ENCODE peak calls at places on chromosomes 3 and 15, in ten cellular contexts. W is progenitor cell of endocrine pancreas, V is uterus, N is psoas muscle, U is fibroblast of pulmonary artery, G is Caco-2, E is nephron progenitor cell, R is cardiac muscle cell, K is heart right ventricle, F is endothelial cell. P is an unnamed sample.

GRCh38 chr3:11574981-11575669 is 68.6 kb downstream of the VGLL4 start:
- DNase-seq in G (no peak), R (no peak), N (no peak), K (no peak), F (no peak), U (no peak), W (no peak), V (no peak), E (no peak), P (no peak)

GRCh38 chr3:118400886-118401285 is 633.8 kb downstream of the IGSF11 start:
- DNase-seq in G (no peak), U (no peak), V (no peak), N (no peak), W (no peak), K (no peak), F (no peak), E (no peak), R (no peak), P (no peak)

GRCh38 chr3:70360985-70361384 is 48.5 kb upstream of the MDFIC2 start:
- DNase-seq in U (peak), F (no peak), G (no peak), E (no peak), R (no peak), K (no peak), V (no peak), W (no peak), N (no peak), P (no peak)

GRCh38 chr3:30124435-30125390 is 481.7 kb upstream of the TGFBR2 start:
- DNase-seq in N (no peak), U (peak), K (no peak), R (peak), V (no peak), F (no peak), W (no peak), E (no peak), G (no peak), P (no peak)

GRCh38 chr15:75203017-75203907 is 1.6 kb downstream of the C15orf39 start:
- DNase-seq in K (no peak), U (peak), R (no peak), W (no peak), V (peak), F (no peak), G (no peak), N (no peak), E (no peak), P (no peak)

GRCh38 chr15:58329781-58330467 is 101.9 kb upstream of the LIPC start:
- DNase-seq in R (no peak), U (no peak), W (peak), V (no peak), E (peak), K (no peak), F (no peak), G (no peak), N (peak), P (no peak)

GRCh38 chr3:54122802-54123537 is 618 bp downstream of the CACNA2D3 start:
- DNase-seq in R (no peak), W (no peak), G (no peak), N (no peak), E (no peak), U (peak), K (no peak), V (no peak), F (no peak), P (no peak)

GRCh38 chr3:127141921-127142730 is 50.8 kb upstream of the PRR23E start:
- DNase-seq in N (no peak), G (peak), E (no peak), F (no peak), U (no peak), R (no peak), K (no peak), W (no peak), V (no peak), P (no peak)

GRCh38 chr3:48403533-48404439 is 26.1 kb downstream of the PLXNB1 start:
- DNase-seq in W (no peak), V (peak), F (peak), N (peak), K (no peak), R (no peak), G (no peak), E (no peak), U (no peak), P (peak)

GRCh38 chr3:8441969-8442559 is 59.6 kb upstream of the LMCD1 start:
- DNase-seq in U (peak), G (peak), E (peak), R (peak), F (peak), W (peak), K (no peak), N (no peak), V (no peak), P (no peak)

GRCh38 chr3:195768831-195769303 is 42.9 kb downstream of the MUC4 start:
- DNase-seq in N (no peak), K (no peak), V (peak), F (no peak), R (no peak), E (no peak), U (no peak), G (no peak), W (no peak), P (no peak)

GRCh38 chr3:118641608-118642007 is 393.0 kb downstream of the IGSF11 start:
- DNase-seq in K (no peak), E (peak), F (peak), V (no peak), W (no peak), R (peak), G (no peak), U (no peak), N (no peak), P (peak)

GRCh38 chr3:39207361-39208192 is 15.2 kb upstream of the XIRP1 start:
- DNase-seq in W (no peak), R (no peak), V (no peak), F (no peak), K (no peak), G (no peak), E (no peak), N (no peak), U (no peak), P (no peak)

GRCh38 chr3:12967751-12968209 is 105.4 kb downstream of the IQSEC1 start:
- DNase-seq in G (peak), K (peak), U (peak), N (peak), R (peak), V (peak), W (no peak), F (peak), E (peak), P (peak)

GRCh38 chr3:69741057-69741830 is 2.0 kb downstream of the MITF start:
- DNase-seq in R (no peak), U (no peak), F (no peak), K (no peak), N (no peak), W (no peak), V (no peak), G (no peak), E (no peak), P (no peak)

GRCh38 chr3:12809435-12809834 is 13.0 kb downstream of the CAND2 start:
- DNase-seq in F (no peak), W (no peak), V (no peak), U (no peak), G (no peak), N (no peak), K (no peak), R (no peak), E (no peak), P (no peak)

GRCh38 chr3:15286022-15286421 is 46.4 kb downstream of the SH3BP5 start:
- DNase-seq in R (no peak), U (no peak), E (no peak), N (no peak), V (no peak), W (no peak), K (no peak), F (no peak), G (no peak), P (no peak)

GRCh38 chr3:15899438-15899837 is 101.7 kb upstream of the ANKRD28 start:
- DNase-seq in G (no peak), F (no peak), W (no peak), E (no peak), U (peak), V (no peak), K (no peak), N (no peak), R (no peak), P (no peak)

GRCh38 chr15:96403932-96404331 is 73.4 kb downstream of the NR2F2 start:
- DNase-seq in K (no peak), E (no peak), F (no peak), W (no peak), V (no peak), U (no peak), G (no peak), N (no peak), R (no peak), P (no peak)

GRCh38 chr15:96404560-96404959 is 74.1 kb downstream of the NR2F2 start:
- DNase-seq in G (no peak), K (no peak), V (no peak), R (no peak), U (no peak), N (no peak), E (no peak), F (no peak), W (no peak), P (no peak)

GRCh38 chr15:96406701-96407100 is 76.2 kb downstream of the NR2F2 start:
- DNase-seq in G (no peak), R (no peak), E (no peak), K (no peak), V (no peak), N (no peak), U (no peak), F (no peak), W (no peak), P (no peak)

GRCh38 chr15:96402403-96402802 is 71.9 kb downstream of the NR2F2 start:
- DNase-seq in G (no peak), V (no peak), U (no peak), F (no peak), R (no peak), N (no peak), E (no peak), W (no peak), K (no peak), P (no peak)

DNA sequence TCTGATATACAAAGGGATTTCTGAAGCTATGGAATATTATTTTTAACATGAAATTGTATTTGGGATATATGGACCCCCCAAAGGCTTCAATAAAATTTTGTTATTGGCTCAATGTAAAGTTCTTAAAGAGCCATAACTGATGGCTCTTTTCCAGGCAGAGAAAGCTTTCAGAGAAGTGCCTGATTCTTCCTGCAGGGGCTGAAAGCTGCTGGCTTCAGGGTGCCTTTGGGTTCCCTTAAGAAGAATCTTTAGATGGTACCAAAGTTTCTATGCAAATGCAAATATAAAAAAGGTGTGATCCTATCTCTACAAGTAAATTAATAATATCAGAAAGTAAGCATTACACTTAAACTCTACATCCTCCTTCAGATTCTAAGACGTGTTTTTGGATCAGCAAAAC is 72.6 kb downstream of the NR2F2 start:
- DNase-seq in V (no peak), W (no peak), G (no peak), R (no peak), F (no peak), K (no peak), N (no peak), E (no peak), U (no peak), P (no peak)
- TF ChIP-seq CTCF in V (no peak), W (no peak), G (no peak), R (no peak), F (no peak), K (no peak), N (no peak), E (no peak), U (no peak), P (no peak)

GRCh38 chr3:62655319-62656063 is 219.7 kb downstream of the CADPS start:
- DNase-seq in N (no peak), V (no peak), U (no peak), W (no peak), E (no peak), F (no peak), R (no peak), K (no peak), G (no peak), P (no peak)

GRCh38 chr3:62653806-62654205 is 221.4 kb downstream of the CADPS start:
- DNase-seq in R (no peak), U (no peak), V (no peak), F (no peak), K (no peak), G (no peak), E (no peak), N (no peak), W (no peak), P (no peak)

GRCh38 chr3:62662680-62663079 is 212.5 kb downstream of the CADPS start:
- DNase-seq in W (no peak), F (no peak), G (no peak), U (no peak), E (no peak), R (no peak), V (no peak), N (no peak), K (no peak), P (no peak)

DNA sequence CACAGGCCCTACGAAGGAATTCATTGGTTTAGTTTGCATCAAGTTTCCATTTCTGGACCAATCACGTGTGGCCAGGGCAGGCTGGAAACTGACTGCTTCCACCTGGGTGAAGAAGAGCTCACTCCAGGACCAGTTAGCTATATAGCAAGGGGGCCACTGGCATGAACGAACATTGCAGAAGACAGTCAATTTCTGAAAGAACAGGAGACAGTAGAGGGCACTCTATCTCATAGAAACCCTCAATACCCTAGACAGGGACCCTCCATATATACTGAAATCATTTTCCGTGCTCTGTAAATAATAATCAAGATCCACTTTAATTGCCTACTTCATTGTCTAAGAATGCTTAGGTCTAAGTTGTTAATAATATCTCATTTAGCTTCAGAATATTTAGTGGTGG is 215.6 kb downstream of the CADPS start:
- DNase-seq in R (no peak), U (no peak), G (no peak), W (no peak), E (no peak), F (no peak), K (no peak), V (no peak), N (no peak), P (no peak)
- TF ChIP-seq CTCF in R (peak), U (no peak), G (no peak), W (peak), E (no peak), F (no peak), K (no peak), V (no peak), N (no peak), P (no peak)

GRCh38 chr15:48855501-48856440 is 22.2 kb upstream of the EID1 start:
- DNase-seq in K (no peak), G (peak), N (no peak), W (no peak), F (peak), R (peak), U (peak), E (peak), V (peak), P (no peak)
- TF ChIP-seq CTCF in K (peak), G (peak), N (peak), W (peak), F (peak), R (peak), U (peak), E (peak), V (peak), P (peak)

DNA sequence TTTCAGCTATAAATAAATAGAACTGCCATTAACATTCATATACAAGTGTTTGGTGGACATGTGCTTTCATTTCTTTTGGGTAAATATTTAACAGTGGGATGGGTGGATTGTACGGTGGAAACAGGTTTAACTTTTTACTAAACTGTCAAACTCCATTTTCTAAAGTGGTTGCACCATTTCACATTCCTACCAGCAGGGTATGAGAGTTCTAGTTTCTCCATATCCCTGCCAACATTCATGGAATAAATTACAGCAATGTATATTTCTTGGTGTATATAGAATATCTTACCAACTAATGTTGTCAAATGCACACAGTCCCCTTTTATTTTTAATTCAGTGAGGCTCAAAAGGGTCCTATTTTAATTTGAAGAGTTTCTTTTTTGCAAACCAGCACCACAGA is 71.3 kb upstream of the CTXND1 start:
- DNase-seq in V (no peak), R (no peak), N (no peak), G (no peak), E (no peak), W (no peak), K (no peak), F (no peak), U (no peak), P (no peak)
- TF ChIP-seq CTCF in V (no peak), R (peak), N (peak), G (peak), E (peak), W (peak), K (no peak), F (no peak), U (peak), P (no peak)

DNA sequence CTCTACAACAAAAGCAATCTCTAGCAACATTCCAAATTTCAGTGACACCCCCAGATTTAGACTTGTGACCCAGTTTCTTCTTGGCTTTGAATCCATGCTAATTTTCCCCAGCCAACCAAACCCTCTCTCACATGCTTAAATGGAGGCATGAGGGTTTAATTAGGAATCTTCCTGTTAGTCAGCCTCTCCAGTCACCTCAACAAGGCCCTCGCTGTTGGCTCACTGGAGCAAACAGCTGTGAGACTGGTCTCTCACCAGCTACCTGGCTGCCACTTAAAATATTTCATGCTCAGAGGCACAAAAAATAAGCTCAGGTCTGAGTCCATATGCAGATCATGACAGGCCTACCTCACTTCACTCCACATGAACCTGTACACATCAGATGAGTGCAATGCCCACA is 630.4 kb upstream of the ADAMTS9 start:
- DNase-seq in F (no peak), N (no peak), V (no peak), K (no peak), G (no peak), R (no peak), U (no peak), E (no peak), W (no peak), P (no peak)
- TF ChIP-seq CTCF in F (no peak), N (no peak), V (no peak), K (no peak), G (no peak), R (no peak), U (no peak), E (no peak), W (no peak), P (no peak)

GRCh38 chr3:5330152-5330810 is 142.8 kb downstream of the EDEM1 start:
- DNase-seq in F (no peak), G (no peak), R (no peak), E (no peak), V (no peak), U (no peak), N (no peak), W (no peak), K (no peak), P (no peak)

GRCh38 chr3:5331567-5332269 is 144.2 kb downstream of the EDEM1 start:
- DNase-seq in W (no peak), F (no peak), G (peak), K (no peak), R (no peak), E (no peak), U (no peak), V (no peak), N (no peak), P (no peak)

GRCh38 chr3:5332270-5332956 is 144.9 kb downstream of the EDEM1 start:
- DNase-seq in V (no peak), N (no peak), F (no peak), R (no peak), E (no peak), W (no peak), U (no peak), G (no peak), K (no peak), P (no peak)
- TF ChIP-seq CTCF in V (no peak), N (no peak), F (no peak), R (no peak), E (no peak), W (no peak), U (no peak), G (no peak), K (no peak), P (no peak)

GRCh38 chr15:29364429-29365078 is 94.9 kb upstream of the NSMCE3 start:
- DNase-seq in K (no peak), G (peak), R (peak), E (no peak), W (no peak), N (no peak), V (no peak), F (no peak), U (peak), P (no peak)
- TF ChIP-seq CTCF in K (peak), G (peak), R (peak), E (peak), W (peak), N (no peak), V (no peak), F (peak), U (peak), P (peak)

DNA sequence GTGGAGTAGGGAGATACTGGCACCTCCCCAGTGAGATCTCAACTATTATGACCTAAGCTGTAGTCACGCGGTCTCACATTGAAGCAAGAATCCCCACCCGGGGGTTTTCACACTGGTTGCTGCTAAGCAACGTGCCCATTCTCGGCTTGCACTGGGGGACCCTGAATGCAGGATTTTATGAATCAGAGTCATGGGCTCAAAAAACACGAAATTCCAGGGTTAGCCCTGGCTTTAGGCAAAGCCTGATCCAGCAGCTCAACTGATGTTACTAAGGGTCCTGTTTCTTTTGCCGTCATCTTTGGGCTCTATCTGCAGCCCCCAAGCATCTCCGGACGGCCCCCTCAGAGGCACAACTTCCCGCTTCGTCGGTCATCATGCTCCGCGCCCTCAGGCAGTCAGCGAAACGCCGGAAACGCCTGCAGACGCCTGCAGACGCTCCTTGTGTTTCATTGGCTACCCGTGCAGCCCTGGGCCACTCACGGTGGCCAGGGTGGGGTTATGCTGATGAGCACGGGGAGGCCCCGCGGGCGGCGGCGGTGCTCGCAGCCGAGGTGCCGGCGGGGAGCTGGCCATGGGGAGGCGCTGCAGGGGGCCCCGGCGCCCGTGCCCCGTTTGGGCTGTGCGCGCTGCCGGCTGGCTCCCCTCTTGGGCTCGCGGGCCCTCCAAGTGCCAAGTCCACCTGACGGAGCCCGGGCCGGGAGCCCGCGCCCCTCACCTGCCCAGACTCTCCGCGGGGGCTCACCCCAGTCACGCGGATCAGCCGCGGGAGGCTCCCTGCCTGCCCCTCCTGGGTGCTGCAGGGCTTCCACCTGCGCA is 25.8 kb downstream of the EFCC1 start:
- DNase-seq in E (peak), G (peak), K (peak), W (peak), F (peak), N (peak), U (peak), R (peak), V (peak), P (peak)
- TF ChIP-seq CTCF in E (peak), G (peak), K (peak), W (peak), F (peak), N (peak), U (no peak), R (peak), V (peak), P (peak)

P was measured in dorsolateral prefrontal cortex.